ENCODE peak calls at places on chromosomes 1 and 21, in four cellular contexts. I, U, D and T are unnamed samples.

GRCh38 chr1:116246174-116246573 is 126.9 kb upstream of the ATP1A1 start:
- DNase-seq in I (no peak), D (no peak), U (no peak), T (no peak)

GRCh38 chr1:96236156-96236739 is 485.3 kb upstream of the PTBP2 start:
- DNase-seq in I (no peak), D (peak), U (peak), T (no peak)

GRCh38 chr1:215104283-215104682 is 21.7 kb downstream of the KCNK2 start:
- DNase-seq in U (no peak), D (peak), I (no peak), T (no peak)

GRCh38 chr1:6703016-6703415 is 1.4 kb upstream of the DNAJC11 start:
- DNase-seq in U (no peak), I (no peak), D (peak), T (no peak)

GRCh38 chr1:11067716-11068495 is 8.1 kb upstream of the SRM start:
- DNase-seq in U (no peak), I (no peak), D (no peak), T (no peak)

GRCh38 chr1:188670837-188671236 is 1806.8 kb downstream of the BRINP3 start:
- DNase-seq in I (no peak), D (no peak), U (no peak), T (no peak)

GRCh38 chr1:78275906-78276690 is 214.7 kb upstream of the PTGFR start:
- DNase-seq in U (no peak), D (no peak), I (no peak), T (no peak)

GRCh38 chr1:198696211-198696610 is 57.4 kb downstream of the PTPRC start:
- DNase-seq in D (no peak), U (no peak), I (no peak), T (no peak)

GRCh38 chr21:25496825-25497482 is 110.3 kb downstream of the MRPL39 start:
- DNase-seq in I (no peak), D (peak), U (no peak), T (no peak)

GRCh38 chr1:226702318-226702956 is 36.6 kb downstream of the ITPKB start:
- DNase-seq in D (peak), U (no peak), I (no peak), T (no peak)

GRCh38 chr1:230401763-230402294 is 24.3 kb downstream of the PGBD5 start:
- DNase-seq in U (no peak), I (no peak), D (peak), T (no peak)

GRCh38 chr1:67771152-67771551 is 62.1 kb downstream of the GNG12 start:
- DNase-seq in D (peak), U (no peak), I (no peak), T (no peak)

GRCh38 chr1:101833312-101833711 is 163.4 kb downstream of the OLFM3 start:
- DNase-seq in U (no peak), D (no peak), I (no peak), T (no peak)

GRCh38 chr1:26697978-26698849 is 2.4 kb downstream of the ARID1A start:
- DNase-seq in U (peak), D (peak), I (peak), T (no peak)
- H3K27ac ChIP-seq in U (peak), D (peak), I (peak), T (peak)

DNA sequence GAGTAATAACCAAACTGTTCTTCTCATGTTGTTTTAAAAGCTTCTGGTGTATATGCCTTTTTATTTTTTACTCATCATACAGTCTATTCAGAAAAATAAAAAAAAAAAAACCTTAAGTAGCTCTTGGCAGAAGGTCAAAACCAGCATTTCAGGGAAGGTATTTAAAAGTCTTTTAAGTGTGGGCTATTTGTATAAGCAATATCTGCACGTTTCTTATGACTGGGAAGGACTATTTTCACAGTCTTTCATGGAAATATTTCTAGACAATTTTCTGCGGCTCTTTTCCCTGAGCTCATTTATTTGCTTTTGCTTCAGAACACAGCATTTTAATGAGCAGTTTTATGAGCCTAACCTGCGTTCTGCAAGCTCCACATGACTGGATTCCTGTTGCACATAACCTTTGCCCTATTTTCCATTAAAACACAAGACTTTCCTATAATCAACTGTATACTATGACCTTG is 60.9 kb upstream of the C1orf105 start:
- DNase-seq in I (no peak), D (peak), U (no peak), T (no peak)
- H3K27ac ChIP-seq in I (peak), D (peak), U (peak), T (peak)

GRCh38 chr1:26696645-26697440 is 1.0 kb downstream of the ARID1A start:
- DNase-seq in U (no peak), D (peak), I (peak), T (no peak)
- H3K27ac ChIP-seq in U (peak), D (peak), I (peak), T (peak)

DNA sequence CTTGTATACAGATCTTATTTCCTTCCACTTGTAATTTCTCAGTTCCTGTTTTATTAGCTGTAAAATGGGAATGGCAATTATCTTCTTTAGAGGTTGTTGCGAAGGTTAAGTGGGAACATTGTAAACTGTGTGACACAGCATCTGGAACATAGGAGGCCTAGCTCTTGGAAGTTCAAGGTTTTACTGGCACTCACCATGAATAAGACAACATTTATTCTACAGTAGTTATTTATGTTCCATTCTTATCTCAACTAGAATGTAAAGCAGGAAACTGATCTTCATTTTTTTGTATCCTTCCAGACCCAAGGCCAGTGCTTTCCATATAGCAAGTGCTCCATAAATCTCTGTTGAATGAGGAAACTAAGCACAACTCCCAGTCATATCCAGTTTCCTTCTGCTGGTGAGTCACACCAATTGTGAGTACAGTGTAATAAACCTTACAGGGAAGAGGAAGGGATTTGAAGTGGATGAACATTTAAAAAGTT is 1.4 kb downstream of the BCL10 start:
- DNase-seq in D (peak), I (no peak), U (peak), T (no peak)
- H3K27ac ChIP-seq in D (peak), I (no peak), U (peak), T (no peak)

DNA sequence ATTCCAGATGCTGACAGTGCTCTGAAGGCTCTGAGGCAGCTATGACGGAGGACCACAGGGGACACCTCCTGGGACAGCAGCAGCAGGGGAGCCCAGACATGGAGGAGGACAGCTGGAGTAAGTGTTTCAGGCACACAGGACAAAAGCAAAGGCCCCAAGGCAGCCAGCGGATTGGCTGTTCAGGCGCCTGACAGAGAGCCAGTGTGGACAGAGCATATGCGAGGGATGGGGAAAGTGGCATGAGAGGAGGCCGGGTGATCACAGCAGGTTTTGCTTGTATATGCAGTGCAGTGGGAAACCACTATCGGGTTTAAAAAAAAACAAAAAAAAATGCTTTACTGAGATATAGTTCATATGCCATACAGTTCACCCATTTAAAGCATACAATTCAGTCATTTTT is 19.1 kb downstream of the CHRNB2 start:
- DNase-seq in U (no peak), I (no peak), D (no peak), T (no peak)
- H3K27ac ChIP-seq in U (no peak), I (no peak), D (no peak), T (no peak)

GRCh38 chr1:205681364-205681763 is 1.1 kb upstream of the SLC45A3 start:
- DNase-seq in D (no peak), I (no peak), U (no peak), T (no peak)
- H3K27ac ChIP-seq in D (no peak), I (no peak), U (no peak), T (no peak)

GRCh38 chr1:64982134-64982533 is 15.8 kb upstream of the JAK1 start:
- DNase-seq in U (peak), D (no peak), I (no peak), T (no peak)
- H3K27ac ChIP-seq in U (peak), D (no peak), I (no peak), T (no peak)

GRCh38 chr1:154405762-154406571 is 824 bp downstream of the IL6R start:
- DNase-seq in U (peak), D (peak), I (peak), T (peak)

GRCh38 chr1:154404984-154405761 is at the start of gene IL6R:
- DNase-seq in I (peak), D (peak), U (peak), T (peak)

GRCh38 chr1:154403983-154404382 is 1.2 kb upstream of the IL6R start:
- DNase-seq in D (no peak), I (no peak), U (no peak), T (no peak)

GRCh38 chr1:154403300-154403943 is 1.7 kb upstream of the IL6R start:
- DNase-seq in D (no peak), U (no peak), I (peak), T (no peak)

DNA sequence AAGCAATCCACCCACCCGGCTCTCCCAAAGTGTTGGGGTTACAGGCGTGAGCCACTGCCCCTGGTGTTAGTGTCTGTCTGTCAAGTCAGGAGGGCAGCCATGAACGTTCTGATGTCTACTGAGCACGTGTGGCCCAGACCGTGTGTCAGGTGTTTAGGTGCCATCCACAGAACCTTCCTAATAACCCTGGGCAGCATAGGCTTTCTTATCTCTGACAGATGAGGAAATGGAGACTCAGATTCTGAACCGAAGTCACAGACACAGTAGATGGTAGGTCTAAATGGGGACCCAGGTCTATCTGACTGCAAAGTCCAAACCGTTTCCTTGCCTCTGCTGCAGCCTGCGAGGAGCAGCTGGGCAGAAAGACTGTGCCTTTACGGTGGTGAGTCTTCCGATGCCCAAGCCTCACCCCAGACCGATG is 622 bp upstream of the IL6R start:
- DNase-seq in D (no peak), I (no peak), U (no peak), T (no peak)
- H3K27ac ChIP-seq in D (peak), I (peak), U (peak), T (no peak)

DNA sequence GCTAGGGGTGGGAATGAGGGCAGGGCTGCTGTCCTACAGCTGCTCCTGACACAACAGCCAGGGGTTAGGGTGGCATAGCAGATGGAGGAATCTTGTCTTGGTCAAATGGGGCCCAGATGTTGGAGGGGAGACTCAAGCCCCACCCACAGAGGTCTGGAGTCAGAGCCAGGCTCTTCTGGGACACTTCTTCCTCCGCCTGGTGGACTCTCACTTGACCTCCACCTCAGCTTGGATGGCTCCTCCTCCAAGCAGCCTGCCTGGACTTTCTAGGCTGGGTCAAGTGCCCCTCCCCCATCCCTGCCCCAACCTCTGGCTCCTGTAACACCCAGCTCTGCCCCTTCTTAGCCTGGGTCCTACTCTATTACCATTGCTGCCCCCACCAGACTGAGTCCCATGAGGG is 35.5 kb downstream of the EPHA2 start:
- DNase-seq in I (no peak), D (no peak), U (no peak), T (no peak)
- H3K27ac ChIP-seq in I (no peak), D (no peak), U (peak), T (no peak)